ENCODE peak calls at places on chromosomes 3 and 15, in nine cellular contexts. One of them, this sample, is unnamed.

GRCh38 chr3:126567696-126568438 is 9.1 kb upstream of the C3orf22 start:
- DNase-seq in transverse colon: no peak
- DNase-seq in testis: peak; percentile 46
- DNase-seq in uterus: no peak
- DNase-seq in Peyer's patch: no peak
- DNase-seq in breast epithelium: peak; percentile 11
- DNase-seq in GM12891: no peak
- DNase-seq in stomach: no peak
- DNase-seq in esophagus squamous epithelium: no peak
- DNase-seq in this sample: no peak

GRCh38 chr3:16485024-16485992 is 28.2 kb downstream of the RFTN1 start:
- DNase-seq in uterus: no peak
- DNase-seq in transverse colon: no peak
- DNase-seq in stomach: no peak
- DNase-seq in GM12891: no peak
- DNase-seq in breast epithelium: no peak
- DNase-seq in Peyer's patch: no peak
- DNase-seq in esophagus squamous epithelium: no peak
- DNase-seq in testis: no peak
- DNase-seq in this sample: no peak

GRCh38 chr3:33173103-33173502 is 45.5 kb downstream of the SUSD5 start:
- DNase-seq in transverse colon: no peak
- DNase-seq in uterus: no peak
- DNase-seq in GM12891: no peak
- DNase-seq in Peyer's patch: no peak
- DNase-seq in stomach: no peak
- DNase-seq in testis: no peak
- DNase-seq in breast epithelium: no peak
- DNase-seq in esophagus squamous epithelium: no peak
- DNase-seq in this sample: no peak

GRCh38 chr15:53297828-53298227 is 461.6 kb downstream of the WDR72 start:
- DNase-seq in breast epithelium: no peak
- DNase-seq in testis: no peak
- DNase-seq in Peyer's patch: no peak
- DNase-seq in uterus: no peak
- DNase-seq in GM12891: no peak
- DNase-seq in stomach: no peak
- DNase-seq in esophagus squamous epithelium: no peak
- DNase-seq in transverse colon: no peak
- DNase-seq in this sample: no peak

GRCh38 chr3:119295816-119296484 is 1.8 kb downstream of the ARHGAP31 start:
- DNase-seq in GM12891: no peak
- DNase-seq in esophagus squamous epithelium: no peak
- DNase-seq in Peyer's patch: no peak
- DNase-seq in stomach: no peak
- DNase-seq in breast epithelium: no peak
- DNase-seq in transverse colon: no peak
- DNase-seq in testis: no peak
- DNase-seq in uterus: no peak
- DNase-seq in this sample: no peak

GRCh38 chr3:24158756-24159155 is 213.7 kb downstream of the NR1D2 start:
- DNase-seq in stomach: no peak
- DNase-seq in Peyer's patch: no peak
- DNase-seq in esophagus squamous epithelium: no peak
- DNase-seq in uterus: no peak
- DNase-seq in GM12891: no peak
- DNase-seq in breast epithelium: no peak
- DNase-seq in transverse colon: no peak
- DNase-seq in testis: no peak
- DNase-seq in this sample: no peak

GRCh38 chr3:87792193-87792531 is 266.6 kb downstream of the CGGBP1 start:
- DNase-seq in Peyer's patch: no peak
- DNase-seq in testis: no peak
- DNase-seq in uterus: no peak
- DNase-seq in stomach: no peak
- DNase-seq in transverse colon: no peak
- DNase-seq in esophagus squamous epithelium: no peak
- DNase-seq in breast epithelium: no peak
- DNase-seq in GM12891: no peak
- DNase-seq in this sample: no peak

GRCh38 chr3:71581981-71582611 is 1.4 kb downstream of the FOXP1 start:
- DNase-seq in testis: peak; percentile 54
- DNase-seq in GM12891: no peak
- DNase-seq in uterus: peak; percentile 46
- DNase-seq in Peyer's patch: peak; percentile 68
- DNase-seq in transverse colon: peak; percentile 52
- DNase-seq in breast epithelium: peak; percentile 64
- DNase-seq in stomach: peak; percentile 53
- DNase-seq in esophagus squamous epithelium: no peak
- DNase-seq in this sample: peak; percentile 17

GRCh38 chr3:107377151-107377550 is at the start of gene CCDC54:
- DNase-seq in transverse colon: no peak
- DNase-seq in GM12891: no peak
- DNase-seq in Peyer's patch: no peak
- DNase-seq in esophagus squamous epithelium: no peak
- DNase-seq in testis: no peak
- DNase-seq in stomach: no peak
- DNase-seq in uterus: no peak
- DNase-seq in breast epithelium: no peak
- DNase-seq in this sample: no peak

GRCh38 chr15:47184003-47184404 is 533.3 kb upstream of the SEMA6D start:
- DNase-seq in esophagus squamous epithelium: no peak
- DNase-seq in GM12891: no peak
- DNase-seq in testis: peak; percentile 62
- DNase-seq in transverse colon: peak; percentile 11
- DNase-seq in breast epithelium: no peak
- DNase-seq in Peyer's patch: no peak
- DNase-seq in uterus: no peak
- DNase-seq in stomach: no peak
- DNase-seq in this sample: no peak

GRCh38 chr15:96974761-96975160 is 644.3 kb downstream of the NR2F2 start:
- DNase-seq in uterus: no peak
- DNase-seq in stomach: no peak
- DNase-seq in breast epithelium: no peak
- DNase-seq in GM12891: no peak
- DNase-seq in Peyer's patch: no peak
- DNase-seq in transverse colon: no peak
- DNase-seq in esophagus squamous epithelium: no peak
- DNase-seq in testis: no peak
- DNase-seq in this sample: no peak

GRCh38 chr3:193815246-193816027 is 222.4 kb downstream of the OPA1 start:
- DNase-seq in uterus: no peak
- DNase-seq in Peyer's patch: no peak
- DNase-seq in testis: no peak
- DNase-seq in breast epithelium: no peak
- DNase-seq in transverse colon: no peak
- DNase-seq in stomach: no peak
- DNase-seq in GM12891: no peak
- DNase-seq in esophagus squamous epithelium: no peak
- DNase-seq in this sample: no peak

GRCh38 chr15:45573961-45574629 is 13.1 kb upstream of the BLOC1S6 start:
- DNase-seq in esophagus squamous epithelium: no peak
- DNase-seq in GM12891: no peak
- DNase-seq in stomach: no peak
- DNase-seq in testis: no peak
- DNase-seq in breast epithelium: no peak
- DNase-seq in Peyer's patch: no peak
- DNase-seq in uterus: no peak
- DNase-seq in transverse colon: peak; percentile 19
- DNase-seq in this sample: no peak

GRCh38 chr15:90232941-90233700 is 620 bp downstream of the CIB1 start:
- DNase-seq in breast epithelium: peak; percentile 53
- DNase-seq in esophagus squamous epithelium: peak; percentile 29
- DNase-seq in testis: peak; percentile 60
- DNase-seq in transverse colon: peak; percentile 87
- DNase-seq in uterus: no peak
- DNase-seq in stomach: peak; percentile 74
- DNase-seq in Peyer's patch: peak; percentile 90
- DNase-seq in GM12891: no peak
- DNase-seq in this sample: no peak

GRCh38 chr3:160195106-160195505 is 30.1 kb upstream of the C3orf80 start:
- DNase-seq in breast epithelium: no peak
- DNase-seq in testis: no peak
- DNase-seq in uterus: no peak
- DNase-seq in esophagus squamous epithelium: no peak
- DNase-seq in GM12891: no peak
- DNase-seq in Peyer's patch: no peak
- DNase-seq in transverse colon: no peak
- DNase-seq in stomach: no peak
- DNase-seq in this sample: no peak

GRCh38 chr3:102736961-102737304 is 302.1 kb downstream of the ZPLD1 start:
- DNase-seq in Peyer's patch: no peak
- DNase-seq in testis: no peak
- DNase-seq in GM12891: no peak
- DNase-seq in esophagus squamous epithelium: no peak
- DNase-seq in stomach: no peak
- DNase-seq in transverse colon: no peak
- DNase-seq in breast epithelium: no peak
- DNase-seq in uterus: no peak
- DNase-seq in this sample: no peak

GRCh38 chr3:102741694-102742093 is 306.9 kb downstream of the ZPLD1 start:
- DNase-seq in uterus: no peak
- DNase-seq in transverse colon: no peak
- DNase-seq in GM12891: no peak
- DNase-seq in breast epithelium: no peak
- DNase-seq in Peyer's patch: no peak
- DNase-seq in testis: no peak
- DNase-seq in stomach: no peak
- DNase-seq in esophagus squamous epithelium: no peak
- DNase-seq in this sample: no peak

GRCh38 chr3:102736288-102736960 is 301.6 kb downstream of the ZPLD1 start:
- DNase-seq in transverse colon: no peak
- DNase-seq in uterus: no peak
- DNase-seq in GM12891: no peak
- DNase-seq in Peyer's patch: no peak
- DNase-seq in testis: no peak
- DNase-seq in breast epithelium: no peak
- DNase-seq in stomach: no peak
- DNase-seq in esophagus squamous epithelium: no peak
- DNase-seq in this sample: no peak

GRCh38 chr3:102737353-102737752 is 302.5 kb downstream of the ZPLD1 start:
- DNase-seq in uterus: no peak
- DNase-seq in breast epithelium: no peak
- DNase-seq in stomach: no peak
- DNase-seq in testis: no peak
- DNase-seq in GM12891: no peak
- DNase-seq in esophagus squamous epithelium: no peak
- DNase-seq in Peyer's patch: no peak
- DNase-seq in transverse colon: no peak
- DNase-seq in this sample: no peak

GRCh38 chr3:102741105-102741504 is 306.3 kb downstream of the ZPLD1 start:
- DNase-seq in GM12891: no peak
- DNase-seq in stomach: no peak
- DNase-seq in Peyer's patch: no peak
- DNase-seq in transverse colon: no peak
- DNase-seq in esophagus squamous epithelium: no peak
- DNase-seq in breast epithelium: no peak
- DNase-seq in testis: no peak
- DNase-seq in uterus: no peak
- DNase-seq in this sample: no peak
- TF ChIP-seq POLR2A in GM12891: no peak
- TF ChIP-seq POLR2A in stomach: no peak
- TF ChIP-seq POLR2A in Peyer's patch: no peak
- TF ChIP-seq POLR2A in transverse colon: no peak
- TF ChIP-seq POLR2A in esophagus squamous epithelium: no peak
- TF ChIP-seq POLR2A in breast epithelium: no peak
- TF ChIP-seq POLR2A in testis: no peak
- TF ChIP-seq POLR2A in uterus: no peak
- TF ChIP-seq POLR2A in this sample: no peak

DNA sequence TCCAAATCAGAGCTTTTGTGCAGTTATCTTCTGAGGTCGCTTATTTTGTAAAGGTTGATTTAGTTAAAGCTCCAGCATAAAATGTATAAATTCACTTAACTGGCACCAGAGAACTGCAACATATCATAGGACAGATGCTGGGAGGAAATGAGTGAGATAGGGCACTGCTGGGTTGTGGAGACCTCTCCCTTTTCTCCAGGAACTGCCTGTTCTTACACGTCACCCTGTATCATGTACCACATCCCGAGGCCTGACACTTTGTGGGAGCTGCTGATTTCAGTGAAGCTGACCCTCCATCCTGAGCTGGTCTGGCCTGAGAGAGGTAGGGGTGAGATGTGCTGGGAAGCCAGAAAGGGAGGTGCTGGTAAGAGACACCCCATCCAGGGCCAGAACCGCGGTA is 213.8 kb upstream of the FEZF2 start:
- DNase-seq in breast epithelium: no peak
- DNase-seq in esophagus squamous epithelium: no peak
- DNase-seq in GM12891: no peak
- DNase-seq in stomach: no peak
- DNase-seq in testis: no peak
- DNase-seq in Peyer's patch: no peak
- DNase-seq in transverse colon: no peak
- DNase-seq in uterus: no peak
- DNase-seq in this sample: no peak
- TF ChIP-seq POLR2A in breast epithelium: no peak
- TF ChIP-seq POLR2A in esophagus squamous epithelium: no peak
- TF ChIP-seq POLR2A in GM12891: no peak
- TF ChIP-seq POLR2A in stomach: no peak
- TF ChIP-seq POLR2A in testis: no peak
- TF ChIP-seq POLR2A in Peyer's patch: no peak
- TF ChIP-seq POLR2A in transverse colon: no peak
- TF ChIP-seq POLR2A in uterus: no peak
- TF ChIP-seq POLR2A in this sample: no peak

GRCh38 chr3:48504051-48504946 is at the start of gene SHISA5:
- DNase-seq in uterus: peak; percentile 88
- DNase-seq in GM12891: peak; percentile 68
- DNase-seq in breast epithelium: peak; percentile 52
- DNase-seq in Peyer's patch: peak; percentile 85
- DNase-seq in esophagus squamous epithelium: no peak
- DNase-seq in testis: peak; percentile 67
- DNase-seq in stomach: peak; percentile 76
- DNase-seq in transverse colon: peak; percentile 78
- DNase-seq in this sample: peak; percentile 65
- TF ChIP-seq POLR2A in uterus: peak; percentile 25
- TF ChIP-seq POLR2A in GM12891: no peak
- TF ChIP-seq POLR2A in breast epithelium: no peak
- TF ChIP-seq POLR2A in Peyer's patch: no peak
- TF ChIP-seq POLR2A in esophagus squamous epithelium: no peak
- TF ChIP-seq POLR2A in testis: no peak
- TF ChIP-seq POLR2A in stomach: no peak
- TF ChIP-seq POLR2A in transverse colon: no peak
- TF ChIP-seq POLR2A in this sample: peak; percentile 36

GRCh38 chr3:190051643-190052042 is 69.1 kb downstream of the P3H2 start:
- DNase-seq in Peyer's patch: no peak
- DNase-seq in breast epithelium: no peak
- DNase-seq in transverse colon: no peak
- DNase-seq in uterus: no peak
- DNase-seq in stomach: no peak
- DNase-seq in testis: no peak
- DNase-seq in GM12891: no peak
- DNase-seq in esophagus squamous epithelium: no peak
- DNase-seq in this sample: no peak
- TF ChIP-seq POLR2A in Peyer's patch: no peak
- TF ChIP-seq POLR2A in breast epithelium: no peak
- TF ChIP-seq POLR2A in transverse colon: no peak
- TF ChIP-seq POLR2A in uterus: no peak
- TF ChIP-seq POLR2A in stomach: no peak
- TF ChIP-seq POLR2A in testis: no peak
- TF ChIP-seq POLR2A in GM12891: no peak
- TF ChIP-seq POLR2A in esophagus squamous epithelium: no peak
- TF ChIP-seq POLR2A in this sample: no peak

This sample was measured in tibial nerve.